ENCODE peak calls at places on chromosomes 11 and 22, in seven cellular contexts. Q, L, S, M, I, U and P are unnamed samples.

GRCh38 chr11:75001686-75002085 is 13.0 kb downstream of the NEU3 start:
- DNase-seq in M (no peak), L (no peak), U (no peak), S (no peak), Q (no peak), I (no peak), P (no peak)

GRCh38 chr11:17529814-17530162 is 14.4 kb downstream of the USH1C start:
- DNase-seq in M (no peak), I (no peak), S (no peak), L (no peak), Q (peak), U (no peak), P (no peak)

GRCh38 chr11:134049303-134049702 is 19.6 kb upstream of the JAM3 start:
- DNase-seq in S (no peak), L (no peak), Q (no peak), M (peak), I (peak), U (no peak), P (no peak)

GRCh38 chr11:95138448-95138847 is 48.8 kb downstream of the ENDOD1 start:
- DNase-seq in S (no peak), L (no peak), Q (no peak), I (no peak), U (peak), M (no peak), P (no peak)

GRCh38 chr11:84714316-84714780 is 912.8 kb downstream of the DLG2 start:
- DNase-seq in U (peak), L (no peak), I (no peak), Q (no peak), S (peak), M (peak), P (peak)

GRCh38 chr11:18295316-18295715 is 26.6 kb downstream of the HPS5 start:
- DNase-seq in U (no peak), Q (no peak), I (no peak), L (no peak), S (no peak), M (no peak), P (no peak)

GRCh38 chr11:108666373-108666772 is 1.5 kb downstream of the DDX10 start:
- DNase-seq in Q (no peak), U (peak), S (no peak), M (no peak), L (no peak), I (no peak), P (peak)

GRCh38 chr22:28137036-28137435 is 218.0 kb upstream of the PITPNB start:
- DNase-seq in Q (no peak), S (no peak), M (no peak), I (no peak), L (no peak), U (no peak), P (no peak)

GRCh38 chr11:9459573-9460321 is 1.1 kb upstream of the ZNF143 start:
- DNase-seq in U (peak), M (peak), S (peak), I (peak), L (no peak), Q (peak), P (peak)

GRCh38 chr11:40746282-40746681 is 713.2 kb downstream of the LRRC4C start:
- DNase-seq in S (no peak), M (no peak), L (no peak), Q (no peak), I (no peak), U (no peak), P (no peak)

GRCh38 chr22:40547729-40548143 is 88.8 kb downstream of the MRTFA start:
- DNase-seq in M (no peak), L (no peak), I (no peak), S (no peak), U (peak), Q (no peak), P (no peak)

GRCh38 chr11:19714387-19715363 is 2.0 kb downstream of the NAV2 start:
- DNase-seq in L (no peak), M (peak), I (peak), S (peak), Q (peak), U (peak), P (no peak)